ENCODE peak calls at places on chromosomes 2 and 18, in seven cellular contexts. One of them, this sample, is unnamed.

GRCh38 chr18:74715865-74716712 is 118.4 kb downstream of the ZNF407 start:
- DNase-seq in SJSA1: no peak
- DNase-seq in hepatocyte: no peak
- DNase-seq in colonic mucosa: no peak
- DNase-seq in body of pancreas: no peak
- DNase-seq in endodermal cell: no peak
- DNase-seq in pancreas: no peak
- DNase-seq in this sample: no peak

GRCh38 chr2:108541451-108541850 is 7.2 kb downstream of the LIMS1 start:
- DNase-seq in endodermal cell: no peak
- DNase-seq in body of pancreas: no peak
- DNase-seq in pancreas: no peak
- DNase-seq in hepatocyte: peak; percentile 47
- DNase-seq in SJSA1: no peak
- DNase-seq in colonic mucosa: no peak
- DNase-seq in this sample: no peak

GRCh38 chr18:52367962-52368745 is 28.2 kb downstream of the DCC start:
- DNase-seq in endodermal cell: no peak
- DNase-seq in colonic mucosa: no peak
- DNase-seq in body of pancreas: no peak
- DNase-seq in SJSA1: no peak
- DNase-seq in pancreas: no peak
- DNase-seq in hepatocyte: no peak
- DNase-seq in this sample: no peak

GRCh38 chr2:160279813-160280465 is 79.9 kb upstream of the ITGB6 start:
- DNase-seq in pancreas: no peak
- DNase-seq in body of pancreas: no peak
- DNase-seq in hepatocyte: no peak
- DNase-seq in SJSA1: peak; percentile 34
- DNase-seq in endodermal cell: no peak
- DNase-seq in colonic mucosa: no peak
- DNase-seq in this sample: no peak

GRCh38 chr18:48361801-48362200 is 47.4 kb downstream of the ZBTB7C start:
- DNase-seq in pancreas: no peak
- DNase-seq in colonic mucosa: no peak
- DNase-seq in SJSA1: no peak
- DNase-seq in endodermal cell: no peak
- DNase-seq in body of pancreas: no peak
- DNase-seq in hepatocyte: no peak
- DNase-seq in this sample: no peak

GRCh38 chr2:153101187-153101586 is 377.4 kb downstream of the RPRM start:
- DNase-seq in SJSA1: no peak
- DNase-seq in colonic mucosa: no peak
- DNase-seq in body of pancreas: no peak
- DNase-seq in endodermal cell: no peak
- DNase-seq in pancreas: no peak
- DNase-seq in hepatocyte: no peak
- DNase-seq in this sample: no peak

GRCh38 chr2:224555823-224556366 is 29.3 kb downstream of the CUL3 start:
- DNase-seq in endodermal cell: no peak
- DNase-seq in colonic mucosa: no peak
- DNase-seq in hepatocyte: no peak
- DNase-seq in body of pancreas: no peak
- DNase-seq in pancreas: no peak
- DNase-seq in SJSA1: no peak
- DNase-seq in this sample: no peak

GRCh38 chr2:161122772-161123530 is 37.3 kb upstream of the TANK start:
- DNase-seq in body of pancreas: peak; percentile 76
- DNase-seq in pancreas: no peak
- DNase-seq in SJSA1: peak; percentile 93
- DNase-seq in hepatocyte: peak; percentile 78
- DNase-seq in endodermal cell: peak; percentile 59
- DNase-seq in colonic mucosa: peak; percentile 63
- DNase-seq in this sample: peak; percentile 36

GRCh38 chr2:71554028-71554705 is 100.8 kb downstream of the DYSF start:
- DNase-seq in colonic mucosa: no peak
- DNase-seq in SJSA1: no peak
- DNase-seq in hepatocyte: no peak
- DNase-seq in endodermal cell: no peak
- DNase-seq in pancreas: no peak
- DNase-seq in body of pancreas: no peak
- DNase-seq in this sample: no peak

GRCh38 chr2:73981081-73981968 is 3.4 kb upstream of the TET3 start:
- DNase-seq in pancreas: no peak
- DNase-seq in hepatocyte: peak; percentile 45
- DNase-seq in SJSA1: peak; percentile 15
- DNase-seq in body of pancreas: no peak
- DNase-seq in colonic mucosa: peak; percentile 65
- DNase-seq in endodermal cell: peak; percentile 92
- DNase-seq in this sample: no peak

GRCh38 chr2:186771850-186772463 is 77.0 kb downstream of the ZSWIM2 start:
- DNase-seq in pancreas: no peak
- DNase-seq in SJSA1: no peak
- DNase-seq in hepatocyte: no peak
- DNase-seq in colonic mucosa: no peak
- DNase-seq in body of pancreas: no peak
- DNase-seq in endodermal cell: peak; percentile 67
- DNase-seq in this sample: peak; percentile 84

GRCh38 chr2:153477641-153478288 is 797 bp downstream of the RPRM start:
- DNase-seq in pancreas: peak; percentile 51
- DNase-seq in hepatocyte: peak; percentile 21
- DNase-seq in colonic mucosa: no peak
- DNase-seq in body of pancreas: no peak
- DNase-seq in SJSA1: no peak
- DNase-seq in endodermal cell: peak; percentile 90
- DNase-seq in this sample: no peak

GRCh38 chr18:26089247-26090129 is 925 bp downstream of the SS18 start:
- DNase-seq in hepatocyte: peak; percentile 33
- DNase-seq in pancreas: no peak
- DNase-seq in SJSA1: no peak
- DNase-seq in endodermal cell: no peak
- DNase-seq in colonic mucosa: peak; percentile 21
- DNase-seq in body of pancreas: peak; percentile 3
- DNase-seq in this sample: peak; percentile 38

DNA sequence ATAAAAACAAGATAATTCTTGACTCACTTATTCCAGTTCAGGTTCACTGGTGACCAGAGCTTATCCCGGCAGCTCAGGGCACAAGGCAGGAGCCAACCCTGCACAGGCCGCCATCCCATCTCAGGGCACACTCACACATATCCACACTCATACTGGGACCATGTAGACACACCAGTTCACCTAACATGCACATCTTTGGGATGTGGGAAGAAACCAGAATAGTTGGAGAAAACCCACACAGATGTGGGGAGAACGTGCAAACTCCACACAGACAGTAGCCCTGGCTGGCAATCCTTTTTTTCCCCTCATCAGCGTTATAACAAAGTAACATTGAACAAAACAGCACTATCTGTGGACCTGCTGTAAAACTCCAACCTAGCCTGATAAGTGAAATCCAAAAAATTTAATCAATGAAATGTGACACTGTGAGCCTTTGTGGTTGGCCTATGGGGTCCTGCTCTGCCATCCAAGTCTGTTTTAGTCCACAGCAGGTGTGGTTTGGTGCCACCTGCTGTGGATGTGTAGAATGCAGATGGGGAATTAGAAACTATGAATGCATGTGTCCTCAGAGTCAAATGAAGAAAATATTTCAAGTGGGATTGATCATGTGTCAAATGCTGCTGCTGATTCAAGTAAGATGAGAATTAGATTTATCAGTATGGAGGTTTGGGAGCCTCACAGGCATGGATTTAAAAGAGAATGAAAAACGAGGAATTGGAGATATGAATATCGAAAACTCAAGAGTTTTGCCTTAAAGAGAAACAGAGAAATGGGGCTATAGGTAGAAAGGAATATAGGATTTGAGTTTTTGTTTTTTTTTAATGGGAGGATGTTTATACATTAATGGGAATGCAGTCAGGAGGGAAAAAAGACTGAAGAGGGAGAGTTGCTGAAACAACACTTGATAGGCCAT is 47.0 kb downstream of the UGP2 start:
- DNase-seq in endodermal cell: peak; percentile 82
- DNase-seq in hepatocyte: peak; percentile 61
- DNase-seq in body of pancreas: peak; percentile 52
- DNase-seq in pancreas: no peak
- DNase-seq in SJSA1: peak; percentile 42
- DNase-seq in colonic mucosa: peak; percentile 35
- DNase-seq in this sample: peak; percentile 86
- H3K36me3 ChIP-seq in endodermal cell: peaks cover 94% of the 10 kb centered on the region
- H3K36me3 ChIP-seq in hepatocyte: no peaks in the 10 kb centered on the region
- H3K36me3 ChIP-seq in body of pancreas: peaks cover 13% of the 10 kb centered on the region
- H3K36me3 ChIP-seq in pancreas: peaks cover 17% of the 10 kb centered on the region
- H3K36me3 ChIP-seq in SJSA1: peaks cover 96% of the 10 kb centered on the region
- H3K36me3 ChIP-seq in colonic mucosa: peaks cover 5% of the 10 kb centered on the region
- H3K36me3 ChIP-seq in this sample: peaks cover 83% of the 10 kb centered on the region

GRCh38 chr2:22694300-22694699 is 690.7 kb upstream of the KLHL29 start:
- DNase-seq in pancreas: no peak
- DNase-seq in hepatocyte: no peak
- DNase-seq in colonic mucosa: no peak
- DNase-seq in body of pancreas: no peak
- DNase-seq in SJSA1: no peak
- DNase-seq in endodermal cell: no peak
- DNase-seq in this sample: no peak

GRCh38 chr2:22697054-22697453 is 687.9 kb upstream of the KLHL29 start:
- DNase-seq in endodermal cell: no peak
- DNase-seq in colonic mucosa: no peak
- DNase-seq in hepatocyte: no peak
- DNase-seq in pancreas: no peak
- DNase-seq in SJSA1: no peak
- DNase-seq in body of pancreas: no peak
- DNase-seq in this sample: no peak

GRCh38 chr2:22694856-22695255 is 690.1 kb upstream of the KLHL29 start:
- DNase-seq in pancreas: no peak
- DNase-seq in body of pancreas: no peak
- DNase-seq in SJSA1: no peak
- DNase-seq in endodermal cell: peak; percentile 90
- DNase-seq in hepatocyte: no peak
- DNase-seq in colonic mucosa: no peak
- DNase-seq in this sample: no peak

GRCh38 chr2:22691666-22692065 is 693.3 kb upstream of the KLHL29 start:
- DNase-seq in SJSA1: no peak
- DNase-seq in hepatocyte: no peak
- DNase-seq in endodermal cell: no peak
- DNase-seq in colonic mucosa: no peak
- DNase-seq in body of pancreas: no peak
- DNase-seq in pancreas: no peak
- DNase-seq in this sample: no peak

GRCh38 chr2:22692751-22693150 is 692.2 kb upstream of the KLHL29 start:
- DNase-seq in colonic mucosa: no peak
- DNase-seq in SJSA1: no peak
- DNase-seq in body of pancreas: no peak
- DNase-seq in pancreas: no peak
- DNase-seq in endodermal cell: no peak
- DNase-seq in hepatocyte: no peak
- DNase-seq in this sample: no peak
- H3K9me3 ChIP-seq in colonic mucosa: no peaks in the 10 kb centered on the region
- H3K9me3 ChIP-seq in SJSA1: no peaks in the 10 kb centered on the region
- H3K9me3 ChIP-seq in body of pancreas: no peaks in the 10 kb centered on the region
- H3K9me3 ChIP-seq in pancreas: no peaks in the 10 kb centered on the region
- H3K9me3 ChIP-seq in endodermal cell: peaks cover 8% of the 10 kb centered on the region
- H3K9me3 ChIP-seq in hepatocyte: no peaks in the 10 kb centered on the region
- H3K9me3 ChIP-seq in this sample: no peaks in the 10 kb centered on the region

GRCh38 chr18:79736846-79737245 is 57.2 kb downstream of the CTDP1 start:
- DNase-seq in pancreas: peak; percentile 43
- DNase-seq in SJSA1: no peak
- DNase-seq in body of pancreas: no peak
- DNase-seq in colonic mucosa: no peak
- DNase-seq in endodermal cell: no peak
- DNase-seq in hepatocyte: no peak
- DNase-seq in this sample: no peak
- H3K36me3 ChIP-seq in pancreas: no peaks in the 10 kb centered on the region
- H3K36me3 ChIP-seq in SJSA1: peaks cover 70% of the 10 kb centered on the region
- H3K36me3 ChIP-seq in body of pancreas: peaks cover 20% of the 10 kb centered on the region
- H3K36me3 ChIP-seq in colonic mucosa: no peaks in the 10 kb centered on the region
- H3K36me3 ChIP-seq in endodermal cell: peaks cover 63% of the 10 kb centered on the region
- H3K36me3 ChIP-seq in hepatocyte: no peaks in the 10 kb centered on the region
- H3K36me3 ChIP-seq in this sample: peaks cover 11% of the 10 kb centered on the region

GRCh38 chr18:14927701-14928100 is 179.7 kb downstream of the ANKRD30B start:
- DNase-seq in hepatocyte: no peak
- DNase-seq in SJSA1: no peak
- DNase-seq in colonic mucosa: no peak
- DNase-seq in body of pancreas: no peak
- DNase-seq in endodermal cell: no peak
- DNase-seq in pancreas: no peak
- DNase-seq in this sample: no peak

GRCh38 chr18:14933049-14933851 is 185.3 kb downstream of the ANKRD30B start:
- DNase-seq in hepatocyte: no peak
- DNase-seq in colonic mucosa: peak; percentile 34
- DNase-seq in pancreas: no peak
- DNase-seq in endodermal cell: no peak
- DNase-seq in body of pancreas: no peak
- DNase-seq in SJSA1: no peak
- DNase-seq in this sample: no peak

GRCh38 chr18:14928396-14928795 is 180.4 kb downstream of the ANKRD30B start:
- DNase-seq in SJSA1: no peak
- DNase-seq in hepatocyte: no peak
- DNase-seq in colonic mucosa: no peak
- DNase-seq in body of pancreas: no peak
- DNase-seq in endodermal cell: no peak
- DNase-seq in pancreas: no peak
- DNase-seq in this sample: no peak

GRCh38 chr18:14930576-14930975 is 182.6 kb downstream of the ANKRD30B start:
- DNase-seq in colonic mucosa: peak; percentile 4
- DNase-seq in hepatocyte: no peak
- DNase-seq in pancreas: no peak
- DNase-seq in SJSA1: no peak
- DNase-seq in endodermal cell: no peak
- DNase-seq in body of pancreas: no peak
- DNase-seq in this sample: no peak

GRCh38 chr18:14930076-14930475 is 182.1 kb downstream of the ANKRD30B start:
- DNase-seq in endodermal cell: no peak
- DNase-seq in colonic mucosa: no peak
- DNase-seq in SJSA1: no peak
- DNase-seq in body of pancreas: no peak
- DNase-seq in hepatocyte: no peak
- DNase-seq in pancreas: no peak
- DNase-seq in this sample: no peak
- H3K9me3 ChIP-seq in endodermal cell: peaks cover 58% of the 10 kb centered on the region
- H3K9me3 ChIP-seq in colonic mucosa: no peaks in the 10 kb centered on the region
- H3K9me3 ChIP-seq in SJSA1: no peaks in the 10 kb centered on the region
- H3K9me3 ChIP-seq in body of pancreas: no peaks in the 10 kb centered on the region
- H3K9me3 ChIP-seq in hepatocyte: no peaks in the 10 kb centered on the region
- H3K9me3 ChIP-seq in pancreas: no peaks in the 10 kb centered on the region
- H3K9me3 ChIP-seq in this sample: no peaks in the 10 kb centered on the region

GRCh38 chr2:101860782-101861181 is 131.0 kb upstream of the IL1R2 start:
- DNase-seq in SJSA1: no peak
- DNase-seq in colonic mucosa: no peak
- DNase-seq in hepatocyte: no peak
- DNase-seq in pancreas: no peak
- DNase-seq in endodermal cell: no peak
- DNase-seq in body of pancreas: no peak
- DNase-seq in this sample: no peak
- H3K36me3 ChIP-seq in SJSA1: peaks cover 64% of the 10 kb centered on the region
- H3K36me3 ChIP-seq in colonic mucosa: no peaks in the 10 kb centered on the region
- H3K36me3 ChIP-seq in hepatocyte: peaks cover 5% of the 10 kb centered on the region
- H3K36me3 ChIP-seq in pancreas: no peaks in the 10 kb centered on the region
- H3K36me3 ChIP-seq in endodermal cell: peaks cover 84% of the 10 kb centered on the region
- H3K36me3 ChIP-seq in body of pancreas: peaks cover 15% of the 10 kb centered on the region
- H3K36me3 ChIP-seq in this sample: peaks cover 56% of the 10 kb centered on the region

This sample was measured in SJCRH30.